ENCODE peak calls at places on chromosome 15, in ten cellular contexts. V is heart right ventricle; S is CD4-positive, alpha-beta memory T cell; R is OCI-LY7; M is fibroblast of lung; G is CD4-positive, alpha-beta T cell; D is ascending aorta; E is mesendoderm; N is coronary artery; B is heart left ventricle. F is an unnamed sample.

GRCh38 chr15:29183071-29183831 is 86.4 kb downstream of the NSMCE3 start:
- DNase-seq in R (no peak), S (no peak), D (no peak), E (no peak), V (no peak), B (no peak), N (no peak), G (no peak), M (no peak), F (no peak)

GRCh38 chr15:37860896-37861295 is 73.5 kb upstream of the TMCO5A start:
- DNase-seq in D (no peak), E (no peak), B (no peak), V (no peak), R (no peak), M (no peak), N (no peak), G (no peak), S (no peak), F (no peak)

GRCh38 chr15:93362821-93363220 is 273.8 kb upstream of the RGMA start:
- DNase-seq in B (no peak), V (no peak), R (no peak), N (no peak), G (no peak), M (no peak), D (no peak), E (peak), S (no peak), F (no peak)

GRCh38 chr15:90191795-90192494 is 9.2 kb upstream of the SEMA4B start:
- DNase-seq in N (no peak), M (peak), V (peak), D (no peak), E (no peak), R (peak), B (peak), S (peak), G (peak), F (peak)

GRCh38 chr15:82624008-82624407 is 23.2 kb downstream of the CPEB1 start:
- DNase-seq in M (peak), V (no peak), B (no peak), D (no peak), R (no peak), G (no peak), N (no peak), S (no peak), E (no peak), F (no peak)

GRCh38 chr15:61103026-61103425 is 126.1 kb downstream of the RORA start:
- DNase-seq in M (no peak), E (no peak), N (no peak), G (no peak), R (no peak), D (no peak), S (no peak), B (no peak), V (no peak), F (no peak)

GRCh38 chr15:83515171-83515570 is 68.0 kb downstream of the SH3GL3 start:
- DNase-seq in M (no peak), E (peak), D (no peak), N (no peak), V (no peak), S (no peak), R (no peak), B (no peak), G (no peak), F (no peak)

GRCh38 chr15:31457631-31458526 is 131.2 kb downstream of the KLF13 start:
- DNase-seq in D (no peak), R (peak), G (no peak), N (peak), E (no peak), M (peak), S (no peak), B (no peak), V (no peak), F (no peak)

GRCh38 chr15:40843885-40844542 is at the start of gene SPINT1:
- DNase-seq in E (peak), V (no peak), N (no peak), S (peak), B (no peak), M (peak), R (no peak), G (peak), D (no peak), F (peak)

GRCh38 chr15:75655911-75656310 is 8.2 kb downstream of the SNX33 start:
- DNase-seq in M (no peak), G (no peak), N (no peak), V (no peak), S (no peak), D (no peak), B (no peak), R (no peak), E (no peak), F (no peak)

GRCh38 chr15:75656331-75656730 is 8.6 kb downstream of the SNX33 start:
- DNase-seq in D (no peak), S (no peak), G (no peak), N (no peak), E (no peak), V (no peak), M (no peak), R (no peak), B (no peak), F (no peak)

GRCh38 chr15:75653347-75653913 is 5.7 kb downstream of the SNX33 start:
- DNase-seq in M (no peak), R (no peak), G (no peak), N (no peak), V (no peak), D (no peak), E (no peak), S (no peak), B (no peak), F (no peak)

GRCh38 chr15:75651810-75652543 is 4.3 kb downstream of the SNX33 start:
- DNase-seq in G (no peak), M (no peak), E (no peak), R (no peak), S (no peak), V (no peak), D (no peak), B (no peak), N (no peak), F (no peak)

GRCh38 chr15:75654201-75654907 is 6.6 kb downstream of the SNX33 start:
- DNase-seq in E (no peak), G (no peak), V (no peak), B (no peak), M (no peak), R (no peak), S (no peak), N (no peak), D (no peak), F (no peak)
- H3K27ac ChIP-seq in E (no peak), G (no peak), V (peak), B (no peak), M (no peak), R (no peak), S (no peak), N (peak), D (peak), F (no peak)

DNA sequence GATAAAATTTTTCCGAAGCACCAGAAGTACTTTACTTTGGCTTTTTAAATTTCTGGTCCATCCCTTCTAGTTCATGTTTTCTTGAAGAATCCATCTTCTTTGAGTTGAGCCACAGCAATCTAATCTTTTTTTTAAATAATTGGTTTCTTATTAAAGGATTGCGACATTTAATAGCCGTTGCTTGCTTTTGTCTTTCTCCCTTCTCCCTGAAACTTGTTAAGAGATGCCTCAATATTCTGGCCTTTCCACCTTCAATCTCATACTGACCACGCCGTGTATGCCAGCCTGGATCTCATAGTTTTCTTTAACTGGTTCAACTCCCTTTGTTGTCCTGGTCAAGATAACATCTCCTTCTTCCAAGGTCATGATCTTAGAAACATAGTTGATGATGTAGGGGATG is 18.4 kb upstream of the RPLP1 start:
- DNase-seq in N (no peak), E (no peak), D (no peak), S (no peak), G (no peak), R (no peak), M (no peak), V (no peak), B (no peak), F (no peak)
- H3K27ac ChIP-seq in N (no peak), E (no peak), D (no peak), S (no peak), G (no peak), R (no peak), M (no peak), V (no peak), B (no peak), F (no peak)

DNA sequence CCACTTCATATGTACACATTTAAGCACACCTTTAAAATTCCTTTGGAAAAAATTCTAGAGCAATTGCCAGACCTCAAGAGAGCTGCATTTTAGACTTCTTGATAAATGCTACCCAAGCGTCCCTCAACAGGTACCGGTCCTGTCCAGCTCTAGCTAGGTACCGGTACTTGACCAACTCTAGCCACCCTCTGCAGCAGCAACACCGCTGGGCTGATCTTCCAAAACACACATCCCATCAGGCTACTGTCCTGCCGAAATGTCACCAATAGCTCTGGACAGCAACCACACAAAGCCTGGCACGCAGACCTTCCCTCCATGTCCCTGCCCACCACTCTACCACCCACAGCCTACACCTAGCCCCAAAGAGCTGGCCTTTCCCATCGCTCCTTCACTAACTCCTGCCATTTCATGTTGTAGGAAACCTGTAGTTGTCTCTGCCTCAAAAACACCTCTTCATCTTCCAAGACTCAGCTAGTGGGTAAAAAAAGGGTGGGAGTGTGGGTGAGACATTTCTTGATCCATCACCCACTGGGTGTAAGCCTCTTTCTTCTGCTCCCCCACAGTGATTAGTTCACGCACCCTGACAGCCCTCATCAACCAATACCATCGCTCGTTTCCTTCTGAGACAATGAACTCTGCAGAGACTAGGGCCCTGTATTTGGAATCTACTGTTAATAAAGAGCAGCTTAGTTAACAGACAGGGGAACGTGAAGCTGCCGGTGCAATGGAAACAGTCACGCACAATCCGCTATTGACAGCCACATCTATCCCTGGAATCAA is 6.8 kb downstream of the CHSY1 start:
- DNase-seq in D (no peak), S (no peak), G (no peak), N (no peak), V (no peak), R (no peak), M (no peak), E (no peak), B (no peak), F (no peak)
- H3K27ac ChIP-seq in D (peak), S (no peak), G (no peak), N (no peak), V (no peak), R (no peak), M (peak), E (no peak), B (no peak), F (peak)

GRCh38 chr15:52144656-52145055 is 32.1 kb upstream of the BCL2L10 start:
- DNase-seq in E (peak), B (no peak), R (no peak), G (no peak), N (no peak), M (peak), D (no peak), V (no peak), S (no peak), F (no peak)
- H3K27ac ChIP-seq in E (no peak), B (no peak), R (no peak), G (no peak), N (no peak), M (peak), D (no peak), V (no peak), S (no peak), F (no peak)

GRCh38 chr15:71364117-71364584 is 248.9 kb downstream of the THSD4 start:
- DNase-seq in E (no peak), B (no peak), S (no peak), V (no peak), G (no peak), N (no peak), M (no peak), R (no peak), D (no peak), F (no peak)
- H3K27ac ChIP-seq in E (no peak), B (no peak), S (no peak), V (no peak), G (no peak), N (no peak), M (no peak), R (no peak), D (no peak), F (no peak)